ENCODE peak calls at places on chromosome 16, in ten cellular contexts. L, O, H, Z, T, F, U, R, N and D are unnamed samples.
A peak's percentile ranks its signal among the peaks of the same experiment; 100 is the strongest.

GRCh38 chr16:19696961-19697360 is 21.1 kb downstream of the KNOP1 start:
- DNase-seq in L (no peak), O (no peak), H (no peak), Z (no peak), T (no peak), F (no peak), U (peak; percentile 12), R (no peak), N (no peak), D (no peak)

GRCh38 chr16:78639775-78640174 is 540.3 kb downstream of the WWOX start:
- DNase-seq in L (no peak), O (no peak), H (no peak), Z (no peak), T (no peak), F (no peak), U (no peak), R (no peak), N (no peak), D (no peak)

GRCh38 chr16:22147853-22148252 is 14.5 kb upstream of the SDR42E2 start:
- DNase-seq in L (no peak), O (no peak), H (no peak), Z (no peak), T (no peak), F (no peak), U (no peak), R (no peak), N (no peak), D (no peak)

GRCh38 chr16:56609463-56609921 is 1.1 kb downstream of the MT2A start:
- DNase-seq in L (peak; percentile 88), O (peak; percentile 85), H (no peak), Z (peak; percentile 29), T (peak; percentile 83), F (peak; percentile 67), U (peak; percentile 79), R (peak; percentile 47), N (no peak), D (no peak)

GRCh38 chr16:69526831-69527655 is 38.7 kb upstream of the NFAT5 start:
- DNase-seq in L (no peak), O (no peak), H (no peak), Z (no peak), T (no peak), F (no peak), U (no peak), R (no peak), N (no peak), D (no peak)

GRCh38 chr16:65725156-65725845 is 603.4 kb upstream of the CDH11 start:
- DNase-seq in L (peak; percentile 97), O (peak; percentile 94), H (no peak), Z (no peak), T (no peak), F (no peak), U (no peak), R (no peak), N (peak; percentile 32), D (no peak)

GRCh38 chr16:6926762-6927161 is 405.9 kb upstream of the RBFOX1 start:
- DNase-seq in L (no peak), O (no peak), H (no peak), Z (peak; percentile 64), T (no peak), F (no peak), U (no peak), R (no peak), N (no peak), D (no peak)

GRCh38 chr16:83942815-83943515 is 10.1 kb upstream of the OSGIN1 start:
- DNase-seq in L (no peak), O (no peak), H (no peak), Z (no peak), T (no peak), F (no peak), U (no peak), R (no peak), N (no peak), D (no peak)

GRCh38 chr16:2308089-2308962 is 32.2 kb downstream of the ABCA3 start:
- DNase-seq in L (no peak), O (no peak), H (no peak), Z (no peak), T (no peak), F (no peak), U (no peak), R (no peak), N (no peak), D (no peak)

GRCh38 chr16:56193951-56194726 is 2.9 kb downstream of the GNAO1 start:
- DNase-seq in L (peak; percentile 22), O (peak; percentile 69), H (peak; percentile 81), Z (peak; percentile 98), T (peak; percentile 70), F (peak; percentile 47), U (peak; percentile 54), R (peak; percentile 55), N (no peak), D (peak; percentile 85)